ENCODE peak calls at places on chromosomes 7 and 10, in five cellular contexts. One of them, this sample, is unnamed. For H3K4me1, the result is how much of the 10 kb centered on the place peaks cover.

GRCh38 chr7:43803865-43804264 is 45.4 kb downstream of the BLVRA start:
- DNase-seq in thyroid gland: no peak
- DNase-seq in fibroblast of lung: no peak
- DNase-seq in right lobe of liver: no peak
- DNase-seq in ovary: no peak
- DNase-seq in this sample: no peak

GRCh38 chr7:139572704-139573395 is 49.4 kb downstream of the CLEC2L start:
- DNase-seq in right lobe of liver: no peak
- DNase-seq in thyroid gland: no peak
- DNase-seq in ovary: no peak
- DNase-seq in fibroblast of lung: no peak
- DNase-seq in this sample: no peak

GRCh38 chr10:113000876-113001598 is 51.0 kb downstream of the TCF7L2 start:
- DNase-seq in fibroblast of lung: no peak
- DNase-seq in ovary: no peak
- DNase-seq in thyroid gland: peak
- DNase-seq in right lobe of liver: no peak
- DNase-seq in this sample: peak

GRCh38 chr10:116753759-116754158 is 11.4 kb upstream of the HSPA12A start:
- DNase-seq in right lobe of liver: no peak
- DNase-seq in ovary: no peak
- DNase-seq in fibroblast of lung: no peak
- DNase-seq in thyroid gland: peak
- DNase-seq in this sample: no peak

GRCh38 chr7:146831875-146832274 is 715.3 kb downstream of the CNTNAP2 start:
- DNase-seq in right lobe of liver: no peak
- DNase-seq in ovary: no peak
- DNase-seq in fibroblast of lung: no peak
- DNase-seq in thyroid gland: no peak
- DNase-seq in this sample: no peak

GRCh38 chr10:102401735-102402511 is 6.4 kb downstream of the NFKB2 start:
- DNase-seq in ovary: no peak
- DNase-seq in thyroid gland: no peak
- DNase-seq in fibroblast of lung: no peak
- DNase-seq in right lobe of liver: no peak
- DNase-seq in this sample: no peak

GRCh38 chr10:86938260-86938659 is 19.2 kb downstream of the MMRN2 start:
- DNase-seq in right lobe of liver: peak
- DNase-seq in ovary: no peak
- DNase-seq in thyroid gland: no peak
- DNase-seq in fibroblast of lung: no peak
- DNase-seq in this sample: no peak

GRCh38 chr7:140996-141395 is 51.4 kb upstream of the FAM20C start:
- DNase-seq in ovary: no peak
- DNase-seq in fibroblast of lung: no peak
- DNase-seq in right lobe of liver: no peak
- DNase-seq in thyroid gland: no peak
- DNase-seq in this sample: no peak

GRCh38 chr7:101733713-101734475 is 83.5 kb upstream of the CUX1 start:
- DNase-seq in fibroblast of lung: peak
- DNase-seq in ovary: peak
- DNase-seq in right lobe of liver: peak
- DNase-seq in thyroid gland: peak
- DNase-seq in this sample: peak

GRCh38 chr10:112811741-112812551 is 138.1 kb upstream of the TCF7L2 start:
- DNase-seq in ovary: no peak
- DNase-seq in thyroid gland: peak
- DNase-seq in right lobe of liver: peak
- DNase-seq in fibroblast of lung: peak
- DNase-seq in this sample: no peak

GRCh38 chr10:129853236-129853946 is 110.7 kb downstream of the EBF3 start:
- DNase-seq in fibroblast of lung: peak
- DNase-seq in ovary: no peak
- DNase-seq in right lobe of liver: no peak
- DNase-seq in thyroid gland: no peak
- DNase-seq in this sample: no peak

GRCh38 chr10:65341323-65341922 is 1584.4 kb upstream of the LRRTM3 start:
- DNase-seq in right lobe of liver: no peak
- DNase-seq in ovary: no peak
- DNase-seq in fibroblast of lung: peak
- DNase-seq in thyroid gland: no peak
- DNase-seq in this sample: no peak

GRCh38 chr10:50526185-50526584 is 97.6 kb downstream of the SGMS1 start:
- DNase-seq in thyroid gland: no peak
- DNase-seq in ovary: no peak
- DNase-seq in fibroblast of lung: no peak
- DNase-seq in right lobe of liver: no peak
- DNase-seq in this sample: no peak

GRCh38 chr7:50834679-50835078 is 52.0 kb upstream of the GRB10 start:
- DNase-seq in right lobe of liver: no peak
- DNase-seq in ovary: no peak
- DNase-seq in thyroid gland: no peak
- DNase-seq in fibroblast of lung: no peak
- DNase-seq in this sample: no peak

GRCh38 chr10:89147256-89147655 is 59.9 kb downstream of the CH25H start:
- DNase-seq in right lobe of liver: no peak
- DNase-seq in thyroid gland: no peak
- DNase-seq in ovary: no peak
- DNase-seq in fibroblast of lung: peak
- DNase-seq in this sample: no peak

GRCh38 chr10:95552680-95553342 is 8.4 kb downstream of the SORBS1 start:
- DNase-seq in right lobe of liver: no peak
- DNase-seq in thyroid gland: no peak
- DNase-seq in fibroblast of lung: no peak
- DNase-seq in ovary: no peak
- DNase-seq in this sample: no peak

GRCh38 chr10:49758249-49758930 is 3.7 kb downstream of the OGDHL start:
- DNase-seq in thyroid gland: no peak
- DNase-seq in fibroblast of lung: no peak
- DNase-seq in ovary: no peak
- DNase-seq in right lobe of liver: no peak
- DNase-seq in this sample: no peak

GRCh38 chr10:113746188-113746950 is 5.1 kb upstream of the PLEKHS1 start:
- DNase-seq in thyroid gland: peak
- DNase-seq in ovary: no peak
- DNase-seq in fibroblast of lung: no peak
- DNase-seq in right lobe of liver: peak
- DNase-seq in this sample: no peak

GRCh38 chr10:103544657-103545310 is 51.3 kb downstream of the NEURL1 start:
- DNase-seq in right lobe of liver: no peak
- DNase-seq in ovary: no peak
- DNase-seq in thyroid gland: no peak
- DNase-seq in fibroblast of lung: no peak
- DNase-seq in this sample: no peak

GRCh38 chr7:44257213-44257612 is 56.4 kb downstream of the YKT6 start:
- DNase-seq in ovary: no peak
- DNase-seq in right lobe of liver: no peak
- DNase-seq in fibroblast of lung: no peak
- DNase-seq in thyroid gland: no peak
- DNase-seq in this sample: no peak

GRCh38 chr10:65684896-65685295 is 1240.9 kb upstream of the LRRTM3 start:
- DNase-seq in thyroid gland: no peak
- DNase-seq in ovary: no peak
- DNase-seq in right lobe of liver: no peak
- DNase-seq in fibroblast of lung: no peak
- DNase-seq in this sample: no peak

GRCh38 chr7:85185355-85186082 is 1.3 kb downstream of the SEMA3D start:
- DNase-seq in thyroid gland: peak
- DNase-seq in ovary: peak
- DNase-seq in fibroblast of lung: peak
- DNase-seq in right lobe of liver: peak
- DNase-seq in this sample: peak

GRCh38 chr10:86614853-86615252 is 39.5 kb upstream of the OPN4 start:
- DNase-seq in fibroblast of lung: no peak
- DNase-seq in right lobe of liver: no peak
- DNase-seq in ovary: no peak
- DNase-seq in thyroid gland: no peak
- DNase-seq in this sample: no peak

GRCh38 chr10:115436999-115437398 is 343.8 kb downstream of the ATRNL1 start:
- DNase-seq in thyroid gland: no peak
- DNase-seq in fibroblast of lung: no peak
- DNase-seq in right lobe of liver: no peak
- DNase-seq in ovary: no peak
- DNase-seq in this sample: no peak

GRCh38 chr10:24513155-24513554 is 210.5 kb downstream of the ARHGAP21 start:
- DNase-seq in ovary: peak
- DNase-seq in fibroblast of lung: peak
- DNase-seq in right lobe of liver: no peak
- DNase-seq in thyroid gland: peak
- DNase-seq in this sample: no peak

GRCh38 chr7:2880882-2881281 is 36.8 kb upstream of the GNA12 start:
- DNase-seq in fibroblast of lung: no peak
- DNase-seq in right lobe of liver: no peak
- DNase-seq in thyroid gland: no peak
- DNase-seq in ovary: peak
- DNase-seq in this sample: no peak

GRCh38 chr10:61478621-61479312 is 25.6 kb upstream of the TMEM26 start:
- DNase-seq in fibroblast of lung: no peak
- DNase-seq in right lobe of liver: no peak
- DNase-seq in thyroid gland: no peak
- DNase-seq in ovary: no peak
- DNase-seq in this sample: no peak

GRCh38 chr10:114547466-114547865 is 110.6 kb downstream of the ABLIM1 start:
- DNase-seq in right lobe of liver: peak
- DNase-seq in fibroblast of lung: no peak
- DNase-seq in ovary: no peak
- DNase-seq in thyroid gland: no peak
- DNase-seq in this sample: no peak

DNA sequence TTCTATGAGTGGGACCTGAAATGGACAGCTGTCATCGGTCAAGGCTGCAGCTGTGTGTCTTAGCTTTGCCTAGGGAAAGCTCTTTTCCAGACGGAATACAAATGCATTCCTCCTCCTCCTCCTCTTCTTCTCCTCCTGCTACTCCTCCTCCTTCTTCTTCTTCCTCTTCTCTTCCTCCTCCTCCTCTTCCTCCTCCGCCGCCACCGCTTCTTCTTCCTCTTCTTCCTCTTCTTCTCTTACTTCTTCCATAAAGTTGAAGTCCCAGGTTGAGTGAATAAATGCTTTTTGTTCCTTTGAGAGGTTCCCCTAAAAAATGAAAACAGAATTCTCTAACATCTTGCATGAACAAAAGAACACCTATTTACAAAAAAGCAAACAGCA is 28.7 kb downstream of the KLF6 start:
- DNase-seq in ovary: no peak
- DNase-seq in thyroid gland: no peak
- DNase-seq in fibroblast of lung: no peak
- DNase-seq in right lobe of liver: peak
- DNase-seq in this sample: no peak
- H3K4me1 ChIP-seq in ovary: under half
- H3K4me1 ChIP-seq in thyroid gland: under half
- H3K4me1 ChIP-seq in fibroblast of lung: under half
- H3K4me1 ChIP-seq in right lobe of liver: under half
- H3K4me1 ChIP-seq in this sample: under half

GRCh38 chr7:30634634-30635201 is 40.0 kb downstream of the GARS1 start:
- DNase-seq in fibroblast of lung: no peak
- DNase-seq in right lobe of liver: no peak
- DNase-seq in thyroid gland: no peak
- DNase-seq in ovary: no peak
- DNase-seq in this sample: no peak
- H3K27ac ChIP-seq in fibroblast of lung: no peak
- H3K27ac ChIP-seq in right lobe of liver: no peak
- H3K27ac ChIP-seq in thyroid gland: no peak
- H3K27ac ChIP-seq in ovary: no peak
- H3K27ac ChIP-seq in this sample: no peak

DNA sequence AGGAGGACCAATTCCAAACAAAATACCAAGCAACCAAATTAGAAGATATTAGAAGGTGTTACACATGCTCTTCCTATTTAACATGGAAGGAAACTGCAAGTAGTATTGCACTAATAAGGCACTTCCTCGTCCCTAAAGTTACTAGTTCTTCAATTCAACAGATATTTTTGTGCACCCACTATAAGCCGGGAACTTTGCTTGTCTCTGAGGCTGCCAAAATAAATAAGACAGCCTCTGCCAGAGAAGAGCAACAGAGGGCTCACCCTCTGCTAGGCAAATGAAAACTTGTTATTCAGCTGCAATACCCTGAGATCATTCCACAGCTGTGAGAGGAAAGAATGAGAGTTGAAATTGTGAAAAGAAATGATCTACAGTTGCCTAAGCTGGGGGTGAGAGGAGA is 37.4 kb upstream of the GSAP start:
- DNase-seq in right lobe of liver: no peak
- DNase-seq in ovary: no peak
- DNase-seq in thyroid gland: no peak
- DNase-seq in fibroblast of lung: peak
- DNase-seq in this sample: no peak
- H3K4me1 ChIP-seq in right lobe of liver: under half
- H3K4me1 ChIP-seq in ovary: under half
- H3K4me1 ChIP-seq in thyroid gland: under half
- H3K4me1 ChIP-seq in fibroblast of lung: under half
- H3K4me1 ChIP-seq in this sample: under half

GRCh38 chr7:134784251-134785049 is 5.0 kb downstream of the CALD1 start:
- DNase-seq in ovary: peak
- DNase-seq in right lobe of liver: no peak
- DNase-seq in thyroid gland: no peak
- DNase-seq in fibroblast of lung: no peak
- DNase-seq in this sample: no peak
- H3K27ac ChIP-seq in ovary: peak
- H3K27ac ChIP-seq in right lobe of liver: no peak
- H3K27ac ChIP-seq in thyroid gland: no peak
- H3K27ac ChIP-seq in fibroblast of lung: no peak
- H3K27ac ChIP-seq in this sample: no peak

DNA sequence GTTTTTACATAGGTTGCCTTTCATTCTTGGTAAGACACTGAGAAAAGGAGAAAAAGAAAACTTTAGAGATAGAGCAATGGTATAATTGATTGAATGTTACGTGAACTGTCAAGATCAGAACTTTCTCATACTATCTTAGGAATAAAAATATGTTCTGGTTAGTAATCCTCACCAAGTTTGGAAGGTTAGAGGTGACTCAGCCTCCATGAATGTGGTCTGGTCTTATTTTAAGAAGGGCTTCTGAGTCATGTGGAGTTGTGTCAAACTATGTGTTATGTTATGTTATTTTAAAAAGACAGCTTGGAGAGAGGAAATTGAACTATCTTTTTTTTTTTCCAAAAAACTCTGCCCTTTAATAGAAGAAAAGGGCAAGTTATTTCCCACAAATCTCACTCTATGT is 458.6 kb upstream of the KLF6 start:
- DNase-seq in thyroid gland: no peak
- DNase-seq in ovary: peak
- DNase-seq in right lobe of liver: no peak
- DNase-seq in fibroblast of lung: peak
- DNase-seq in this sample: no peak
- H3K4me1 ChIP-seq in thyroid gland: under half
- H3K4me1 ChIP-seq in ovary: under half
- H3K4me1 ChIP-seq in right lobe of liver: under half
- H3K4me1 ChIP-seq in fibroblast of lung: under half
- H3K4me1 ChIP-seq in this sample: under half

DNA sequence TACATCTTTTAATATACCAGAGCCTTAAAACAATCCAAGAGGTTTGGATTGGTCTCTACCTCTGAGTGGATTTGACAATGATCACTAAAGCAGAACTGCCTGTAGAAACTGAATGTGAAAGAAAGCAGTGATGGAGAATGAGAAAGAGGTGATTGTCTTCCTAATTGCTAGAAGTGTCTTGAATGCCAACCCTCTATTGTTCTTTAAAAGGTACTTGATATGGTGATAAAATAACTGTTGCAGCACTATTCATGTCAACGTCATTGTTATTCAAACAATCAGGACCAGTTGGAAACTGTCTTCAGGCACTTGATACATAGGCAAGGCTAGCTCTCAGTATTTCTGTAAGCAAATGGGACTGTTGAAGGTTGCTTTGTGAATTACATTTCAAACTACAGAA is 47.9 kb upstream of the ITPRID1 start:
- DNase-seq in thyroid gland: no peak
- DNase-seq in fibroblast of lung: no peak
- DNase-seq in ovary: no peak
- DNase-seq in right lobe of liver: no peak
- DNase-seq in this sample: no peak
- H3K27ac ChIP-seq in thyroid gland: no peak
- H3K27ac ChIP-seq in fibroblast of lung: no peak
- H3K27ac ChIP-seq in ovary: no peak
- H3K27ac ChIP-seq in right lobe of liver: no peak
- H3K27ac ChIP-seq in this sample: no peak